ENCODE peak calls at places on chromosomes 3 and 15, in five cellular contexts. Y is Panc1, S is gastrocnemius medialis, T is right cardiac atrium, H is Peyer's patch. B is an unnamed sample.

GRCh38 chr15:96348112-96349027 is 17.9 kb downstream of the NR2F2 start:
- DNase-seq in Y (no peak), S (no peak), T (no peak), H (no peak), B (no peak)

GRCh38 chr15:47663106-47663505 is 54.2 kb upstream of the SEMA6D start:
- DNase-seq in Y (no peak), S (no peak), T (no peak), H (no peak), B (no peak)

GRCh38 chr3:10945683-10946287 is 46.8 kb upstream of the SLC6A1 start:
- DNase-seq in Y (no peak), S (peak; percentile 22), T (peak; percentile 86), H (peak; percentile 67), B (peak; percentile 21)

GRCh38 chr3:126728680-126729079 is 24.6 kb downstream of the CHCHD6 start:
- DNase-seq in Y (no peak), S (no peak), T (no peak), H (no peak), B (no peak)

GRCh38 chr15:25486051-25486450 is 47.2 kb upstream of the UBE3A start:
- DNase-seq in Y (no peak), S (no peak), T (no peak), H (no peak), B (no peak)

GRCh38 chr3:7875858-7876442 is 625.7 kb upstream of the LMCD1 start:
- DNase-seq in Y (no peak), S (no peak), T (no peak), H (no peak), B (no peak)

GRCh38 chr3:133016838-133017309 is 21.3 kb upstream of the TMEM108 start:
- DNase-seq in Y (no peak), S (no peak), T (no peak), H (no peak), B (no peak)

GRCh38 chr3:20136231-20136630 is 49.8 kb downstream of the SGO1 start:
- DNase-seq in Y (no peak), S (no peak), T (no peak), H (no peak), B (no peak)

GRCh38 chr3:129181834-129182233 is 1.9 kb downstream of the CNBP start:
- DNase-seq in Y (no peak), S (no peak), T (no peak), H (no peak), B (no peak)

GRCh38 chr3:14224895-14225294 is 46.3 kb downstream of the LSM3 start:
- DNase-seq in Y (no peak), S (no peak), T (no peak), H (no peak), B (no peak)

GRCh38 chr3:163587342-163587741 is 1491.0 kb downstream of the SI start:
- DNase-seq in Y (peak; percentile 8), S (no peak), T (no peak), H (no peak), B (no peak)

DNA sequence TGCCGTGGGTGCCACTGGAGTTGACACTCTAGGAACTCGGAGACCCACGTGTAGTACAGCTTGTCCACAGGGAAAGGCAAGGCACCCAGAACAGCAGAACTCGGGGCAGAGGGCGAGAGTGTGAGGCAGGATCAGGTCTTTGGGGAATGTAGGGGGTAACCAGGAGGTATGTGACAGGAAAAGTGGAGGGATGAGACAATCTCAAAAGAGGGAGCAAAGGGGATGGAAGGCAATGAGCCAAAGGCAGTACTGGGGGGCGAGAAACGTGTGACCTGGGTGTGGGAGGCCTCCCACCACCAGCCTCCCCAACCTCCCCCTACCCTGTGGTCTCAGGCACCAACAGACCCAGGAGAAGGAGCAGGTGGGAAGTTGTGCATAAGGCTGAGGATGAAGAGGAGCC is 48.9 kb downstream of the UMPS start:
- DNase-seq in Y (no peak), S (no peak), T (no peak), H (no peak), B (no peak)
- H3K4me1 ChIP-seq in Y (peaks cover 33% of the 10 kb centered on the region), S (peaks cover 49% of the 10 kb centered on the region), T (peaks cover 28% of the 10 kb centered on the region), H (no peaks in the 10 kb centered on the region), B (peaks cover 6% of the 10 kb centered on the region)

GRCh38 chr3:13018561-13019242 is 54.5 kb downstream of the IQSEC1 start:
- DNase-seq in Y (no peak), S (no peak), T (no peak), H (no peak), B (no peak)

GRCh38 chr3:13016726-13017255 is 56.4 kb downstream of the IQSEC1 start:
- DNase-seq in Y (no peak), S (no peak), T (no peak), H (peak; percentile 2), B (no peak)

GRCh38 chr3:13018039-13018431 is 55.2 kb downstream of the IQSEC1 start:
- DNase-seq in Y (no peak), S (no peak), T (peak; percentile 65), H (peak; percentile 44), B (no peak)

GRCh38 chr3:13016083-13016725 is 57.0 kb downstream of the IQSEC1 start:
- DNase-seq in Y (no peak), S (peak; percentile 51), T (peak; percentile 85), H (peak; percentile 56), B (peak; percentile 56)

GRCh38 chr3:13017361-13018038 is 55.7 kb downstream of the IQSEC1 start:
- DNase-seq in Y (no peak), S (no peak), T (no peak), H (peak; percentile 37), B (no peak)
- H3K4me1 ChIP-seq in Y (peaks cover 4% of the 10 kb centered on the region), S (peaks cover 34% of the 10 kb centered on the region), T (peaks cover 15% of the 10 kb centered on the region), H (peaks cover 40% of the 10 kb centered on the region), B (peaks cover 43% of the 10 kb centered on the region)

GRCh38 chr3:195208631-195209030 is 62.3 kb downstream of the XXYLT1 start:
- DNase-seq in Y (no peak), S (no peak), T (no peak), H (no peak), B (no peak)

GRCh38 chr3:195208183-195208582 is 62.8 kb downstream of the XXYLT1 start:
- DNase-seq in Y (no peak), S (no peak), T (no peak), H (no peak), B (no peak)

GRCh38 chr3:195209083-195209835 is 61.7 kb downstream of the XXYLT1 start:
- DNase-seq in Y (no peak), S (no peak), T (peak; percentile 75), H (no peak), B (no peak)

GRCh38 chr3:195212033-195212748 is 58.8 kb downstream of the XXYLT1 start:
- DNase-seq in Y (no peak), S (no peak), T (no peak), H (no peak), B (no peak)

GRCh38 chr3:195209836-195210551 is 61.0 kb downstream of the XXYLT1 start:
- DNase-seq in Y (no peak), S (peak; percentile 76), T (peak; percentile 84), H (no peak), B (no peak)
- H3K4me1 ChIP-seq in Y (peaks cover 18% of the 10 kb centered on the region), S (peaks cover 32% of the 10 kb centered on the region), T (peaks cover 11% of the 10 kb centered on the region), H (peaks cover under 1% of the 10 kb centered on the region), B (peaks cover 15% of the 10 kb centered on the region)

GRCh38 chr3:98679986-98680385 is 83.2 kb upstream of the ST3GAL6 start:
- DNase-seq in Y (no peak), S (no peak), T (no peak), H (no peak), B (no peak)
- H3K4me1 ChIP-seq in Y (no peaks in the 10 kb centered on the region), S (no peaks in the 10 kb centered on the region), T (no peaks in the 10 kb centered on the region), H (no peaks in the 10 kb centered on the region), B (no peaks in the 10 kb centered on the region)

DNA sequence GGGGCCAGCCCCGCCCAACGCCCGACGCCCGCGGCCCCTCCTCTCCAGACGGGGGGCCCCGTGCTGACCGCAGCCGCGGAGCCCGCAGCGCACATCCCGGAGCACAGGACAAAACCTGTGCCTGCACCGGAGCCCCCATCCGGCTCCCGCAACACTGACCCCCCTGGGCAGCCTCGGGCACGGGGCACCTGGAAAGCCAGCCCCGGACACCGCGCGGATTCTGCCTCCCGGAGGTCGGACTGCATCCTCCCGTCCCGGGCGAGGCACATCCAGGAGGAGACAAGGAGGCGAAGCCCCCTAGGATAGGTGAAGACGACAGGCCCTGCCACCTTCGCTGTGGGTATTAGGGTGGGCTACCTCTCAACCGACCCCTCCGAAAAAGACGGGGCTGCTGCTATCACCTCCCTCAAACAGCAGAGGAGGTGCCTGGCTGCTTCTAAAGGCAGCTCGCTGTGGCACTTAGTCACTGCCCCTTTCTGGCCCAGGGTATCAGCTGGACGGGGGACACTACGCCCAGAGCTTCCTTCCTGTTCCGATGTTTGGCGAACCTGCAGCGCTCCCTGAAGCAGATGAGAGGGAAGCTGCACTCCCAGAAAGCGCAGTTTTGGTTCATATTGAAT is 10.6 kb downstream of the XXYLT1 start:
- DNase-seq in Y (no peak), S (peak; percentile 31), T (peak; percentile 78), H (no peak), B (peak; percentile 59)
- H3K4me1 ChIP-seq in Y (peaks cover 22% of the 10 kb centered on the region), S (peaks cover 22% of the 10 kb centered on the region), T (no peaks in the 10 kb centered on the region), H (peaks cover 14% of the 10 kb centered on the region), B (peaks cover 27% of the 10 kb centered on the region)

GRCh38 chr15:67091073-67091965 is 25.9 kb downstream of the SMAD3 start:
- DNase-seq in Y (no peak), S (peak; percentile 95), T (peak; percentile 88), H (no peak), B (peak; percentile 72)

GRCh38 chr15:67091966-67092677 is 26.7 kb downstream of the SMAD3 start:
- DNase-seq in Y (no peak), S (no peak), T (peak; percentile 76), H (no peak), B (no peak)

GRCh38 chr15:67094001-67094826 is 28.8 kb downstream of the SMAD3 start:
- DNase-seq in Y (no peak), S (no peak), T (no peak), H (no peak), B (no peak)

GRCh38 chr15:67093146-67093874 is 27.9 kb downstream of the SMAD3 start:
- DNase-seq in Y (no peak), S (no peak), T (no peak), H (no peak), B (no peak)

DNA sequence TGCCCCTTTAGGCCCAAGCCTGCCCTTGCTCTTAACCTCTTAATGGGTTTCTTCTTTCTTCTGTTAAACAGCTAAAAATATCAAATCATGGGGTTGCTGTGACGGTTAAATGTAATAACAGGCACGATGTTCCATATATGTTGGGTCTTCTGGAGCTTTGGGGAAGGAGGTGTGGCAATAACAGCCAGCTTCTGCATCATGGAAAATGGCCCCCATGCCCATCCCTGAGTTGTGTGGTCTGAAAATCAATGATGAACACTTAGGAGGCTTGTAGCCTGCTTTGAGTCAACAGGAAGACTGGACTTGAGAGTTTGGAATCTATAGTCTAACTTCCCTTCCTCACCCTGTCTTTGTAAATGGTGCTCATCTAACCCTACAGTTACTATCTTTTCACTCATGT is 27.3 kb downstream of the SMAD3 start:
- DNase-seq in Y (no peak), S (no peak), T (no peak), H (no peak), B (no peak)
- H3K4me1 ChIP-seq in Y (peaks cover 100% of the 10 kb centered on the region), S (peaks cover 65% of the 10 kb centered on the region), T (peaks cover 49% of the 10 kb centered on the region), H (peaks cover 31% of the 10 kb centered on the region), B (peaks cover 100% of the 10 kb centered on the region)

DNA sequence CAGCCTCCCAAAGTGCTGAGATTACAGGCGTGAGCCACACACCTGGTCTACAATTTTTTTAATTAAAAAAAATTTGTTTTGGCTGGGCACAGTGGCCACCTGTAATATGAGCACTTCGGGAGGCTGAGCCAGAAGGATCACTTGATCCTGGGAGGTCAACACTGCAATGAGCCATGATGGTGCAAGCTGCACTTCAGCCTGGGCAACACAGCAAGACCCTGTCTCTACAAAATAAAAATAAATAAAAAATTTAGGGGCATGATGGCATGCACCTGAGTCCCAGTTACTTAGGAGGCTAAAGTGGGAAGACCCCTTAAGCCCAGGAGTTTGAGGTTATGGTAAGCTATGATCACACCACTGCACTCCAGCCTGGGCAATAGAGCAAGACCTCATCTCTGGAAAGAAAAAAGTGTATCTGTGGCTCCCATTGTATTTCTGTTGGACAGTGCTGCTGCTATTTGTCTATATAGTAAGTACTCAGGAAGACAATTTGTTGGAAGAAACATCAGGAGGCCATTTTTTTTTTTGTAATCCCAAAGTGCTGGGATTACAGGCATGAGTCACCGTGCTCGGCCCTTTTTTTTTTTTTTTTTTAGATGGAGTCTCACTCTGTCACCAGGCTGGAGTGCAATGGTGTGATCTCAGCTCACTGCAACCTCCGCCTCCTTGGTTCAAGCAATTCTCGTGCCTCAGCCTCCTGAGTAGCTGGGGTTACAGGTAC is 27.5 kb upstream of the SH3BP5 start:
- DNase-seq in Y (no peak), S (no peak), T (no peak), H (no peak), B (no peak)
- H3K4me1 ChIP-seq in Y (no peaks in the 10 kb centered on the region), S (no peaks in the 10 kb centered on the region), T (no peaks in the 10 kb centered on the region), H (peaks cover 23% of the 10 kb centered on the region), B (peaks cover 73% of the 10 kb centered on the region)